ENCODE peak calls at places on chromosomes 3 and 15, in ten cellular contexts. K is iris pigment epithelial cell; R is stimulated activated CD4-positive, alpha-beta T cell treated with anti-CD3 and anti-CD28 coated beads, Interleukin-15, amount 100 ng/mL, for 1 hour; E is DMS53; A is MG63; U is NCI-H1930; O is hippocampal formation; L is NCI-H2081; Y is NCI-H524; F is substantia nigra. H is an unnamed sample.

GRCh38 chr3:16998236-16998923 is 113.6 kb downstream of the PLCL2 start:
- DNase-seq in K (no peak), R (no peak), E (no peak), A (no peak), U (no peak), O (no peak), L (no peak), Y (no peak), F (no peak), H (no peak)

GRCh38 chr3:64131755-64132154 is 93.5 kb downstream of the PRICKLE2 start:
- DNase-seq in K (no peak), R (no peak), E (no peak), A (no peak), U (no peak), O (no peak), L (no peak), Y (peak; percentile 44), F (no peak), H (no peak)

GRCh38 chr15:90004671-90005070 is 3.5 kb downstream of the ZNF710 start:
- DNase-seq in K (peak; percentile 98), R (no peak), E (peak; percentile 38), A (peak; percentile 58), U (no peak), O (no peak), L (no peak), Y (no peak), F (no peak), H (no peak)

GRCh38 chr3:62607287-62608029 is 234.1 kb upstream of the FEZF2 start:
- DNase-seq in K (peak; percentile 86), R (no peak), E (peak; percentile 1), A (peak; percentile 49), U (no peak), O (no peak), L (no peak), Y (no peak), F (no peak), H (no peak)

GRCh38 chr3:46943237-46944187 is 33.0 kb downstream of the CCDC12 start:
- DNase-seq in K (no peak), R (no peak), E (peak; percentile 81), A (no peak), U (no peak), O (no peak), L (no peak), Y (no peak), F (no peak), H (no peak)

GRCh38 chr15:46848704-46849103 is 868.6 kb upstream of the SEMA6D start:
- DNase-seq in K (no peak), R (no peak), E (peak; percentile 1), A (peak; percentile 72), U (no peak), O (no peak), L (no peak), Y (no peak), F (no peak), H (no peak)

GRCh38 chr15:28094732-28095521 is 4.2 kb downstream of the OCA2 start:
- DNase-seq in K (no peak), R (no peak), E (peak; percentile 81), A (no peak), U (no peak), O (no peak), L (no peak), Y (no peak), F (no peak), H (no peak)

GRCh38 chr3:64187065-64187959 is 38.0 kb downstream of the PRICKLE2 start:
- DNase-seq in K (peak; percentile 98), R (no peak), E (peak; percentile 46), A (peak; percentile 85), U (no peak), O (peak; percentile 28), L (peak; percentile 39), Y (no peak), F (peak; percentile 10), H (no peak)

GRCh38 chr3:107222927-107223326 is 154.3 kb upstream of the CCDC54 start:
- DNase-seq in K (peak; percentile 87), R (no peak), E (no peak), A (no peak), U (no peak), O (no peak), L (no peak), Y (no peak), F (no peak), H (no peak)

H was measured in esophagus squamous epithelium.